ENCODE peak calls at places on chromosomes 7 and 10, in seven cellular contexts. N, D, X, V, O, P and Z are unnamed samples.

GRCh38 chr10:29692121-29692539 is 57.4 kb upstream of the SVIL start:
- DNase-seq in N (peak; percentile 35), D (no peak), X (peak; percentile 50), V (peak; percentile 73), O (no peak), P (no peak), Z (no peak)

GRCh38 chr10:104067525-104067924 is 18.2 kb downstream of the COL17A1 start:
- DNase-seq in N (no peak), D (no peak), X (no peak), V (no peak), O (no peak), P (no peak), Z (peak; percentile 68)

GRCh38 chr10:129604333-129605032 is 137.4 kb downstream of the MGMT start:
- DNase-seq in N (no peak), D (no peak), X (no peak), V (no peak), O (no peak), P (no peak), Z (no peak)

GRCh38 chr10:55550241-55550640 is 749.2 kb upstream of the PCDH15 start:
- DNase-seq in N (no peak), D (no peak), X (no peak), V (peak; percentile 67), O (no peak), P (no peak), Z (no peak)

GRCh38 chr10:68301790-68302502 is 29.9 kb upstream of the HNRNPH3 start:
- DNase-seq in N (peak; percentile 75), D (peak; percentile 14), X (peak; percentile 40), V (peak; percentile 55), O (peak; percentile 14), P (no peak), Z (no peak)

GRCh38 chr7:82602066-82602465 is 158.5 kb upstream of the CACNA2D1 start:
- DNase-seq in N (no peak), D (no peak), X (no peak), V (no peak), O (no peak), P (no peak), Z (no peak)

GRCh38 chr10:102919237-102919959 is 1.3 kb downstream of the CNNM2 start:
- DNase-seq in N (peak; percentile 25), D (peak; percentile 21), X (peak; percentile 59), V (peak; percentile 32), O (peak; percentile 77), P (peak; percentile 66), Z (peak; percentile 41)

GRCh38 chr10:73159038-73159648 is 8.7 kb downstream of the ECD start:
- DNase-seq in N (peak; percentile 55), D (peak; percentile 31), X (peak; percentile 52), V (peak; percentile 67), O (peak; percentile 31), P (peak; percentile 60), Z (peak; percentile 30)

GRCh38 chr10:113679463-113680171 is at the start of gene CASP7:
- DNase-seq in N (peak; percentile 68), D (peak; percentile 82), X (peak; percentile 92), V (peak; percentile 93), O (peak; percentile 84), P (peak; percentile 84), Z (peak; percentile 88)

GRCh38 chr7:97016392-97017196 is 8.0 kb downstream of the DLX5 start:
- DNase-seq in N (no peak), D (peak; percentile 66), X (peak; percentile 95), V (no peak), O (peak; percentile 49), P (peak; percentile 84), Z (peak; percentile 91)
- H3K4ac ChIP-seq in N (no peak overlapping the region), D (no peak overlapping the region), X (no peak overlapping the region), V (no peak overlapping the region), O (no peak overlapping the region), P (no peak overlapping the region), Z (no peak overlapping the region)

DNA sequence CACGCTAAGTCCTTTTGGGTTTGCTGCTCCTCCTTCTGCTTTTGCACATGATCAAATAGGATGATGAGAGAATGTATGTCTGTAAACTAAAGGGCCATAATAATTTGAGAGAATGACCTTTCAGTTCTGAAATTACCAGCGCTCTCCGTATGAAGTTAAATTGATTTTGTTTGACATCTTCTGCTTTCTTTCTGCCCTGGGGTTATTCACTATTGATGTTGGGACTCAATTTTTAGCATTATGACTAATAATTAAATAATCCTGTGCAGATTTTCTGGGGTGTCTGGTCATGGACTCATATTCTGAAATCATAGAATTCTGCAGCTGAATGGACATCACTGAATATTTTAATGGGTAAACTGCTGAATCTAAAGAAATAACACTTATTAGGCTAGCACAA is 423.2 kb downstream of the POM121L12 start:
- DNase-seq in N (no peak), D (no peak), X (no peak), V (no peak), O (no peak), P (no peak), Z (no peak)
- H3K4ac ChIP-seq in N (no peak overlapping the region), D (no peak overlapping the region), X (no peak overlapping the region), V (no peak overlapping the region), O (no peak overlapping the region), P (no peak overlapping the region), Z (no peak overlapping the region)

GRCh38 chr7:21819048-21819447 is 126.7 kb downstream of the CDCA7L start:
- DNase-seq in N (no peak), D (no peak), X (no peak), V (no peak), O (no peak), P (no peak), Z (no peak)
- H3K4ac ChIP-seq in N (no peak overlapping the region), D (no peak overlapping the region), X (no peak overlapping the region), V (no peak overlapping the region), O (no peak overlapping the region), P (no peak overlapping the region), Z (no peak overlapping the region)

DNA sequence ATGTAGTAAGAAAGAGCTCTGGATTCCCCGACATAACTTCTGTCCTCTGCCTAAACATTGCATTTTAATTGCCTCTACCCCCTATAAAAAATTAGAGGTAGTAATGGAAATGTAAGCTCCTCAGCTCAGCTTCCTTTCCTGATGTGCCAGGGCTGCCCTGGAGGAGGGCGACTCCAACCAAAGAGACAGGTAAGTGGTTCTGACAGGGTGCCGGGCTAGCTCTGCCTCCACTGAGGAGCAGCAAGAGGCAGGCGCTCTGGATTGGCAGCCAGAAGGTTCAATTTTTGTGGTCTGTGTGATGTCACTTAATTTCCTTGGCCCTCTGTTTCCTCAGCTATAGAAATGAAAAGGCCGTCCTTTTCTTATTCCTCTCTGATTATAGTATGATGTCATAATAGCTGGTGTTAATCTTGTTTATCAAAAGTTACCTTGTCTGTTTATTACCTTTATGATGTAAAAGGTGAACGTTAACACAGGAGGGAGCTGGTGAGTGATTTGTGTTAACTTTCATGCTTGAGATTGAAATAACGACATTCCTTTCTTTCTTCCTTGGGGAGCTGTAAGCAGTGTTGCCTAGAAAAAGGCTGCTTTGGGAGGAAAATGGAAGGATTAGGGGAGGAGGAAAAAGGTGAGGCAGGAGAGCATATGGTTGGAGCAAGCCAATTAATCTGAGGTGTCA is 51.8 kb downstream of the ANLN start:
- DNase-seq in N (no peak), D (no peak), X (peak; percentile 30), V (no peak), O (no peak), P (no peak), Z (peak; percentile 52)
- H3K4ac ChIP-seq in N (no peak overlapping the region), D (no peak overlapping the region), X (no peak overlapping the region), V (no peak overlapping the region), O (no peak overlapping the region), P (no peak overlapping the region), Z (no peak overlapping the region)

GRCh38 chr7:241513-241912 is 48.5 kb upstream of the FOXL3 start:
- DNase-seq in N (no peak), D (no peak), X (no peak), V (no peak), O (no peak), P (no peak), Z (no peak)
- H3K4ac ChIP-seq in N (no peak overlapping the region), D (no peak overlapping the region), X (no peak overlapping the region), V (no peak overlapping the region), O (no peak overlapping the region), P (no peak overlapping the region), Z (no peak overlapping the region)